ENCODE peak calls at places on chromosomes 12 and 14, in six cellular contexts. A is NCI-H1694 treated with DMSO at 0.1 percent for 48 hours, T is EL, F is fibroblast of villous mesenchyme, B is kidney tubule cell, U is Right ventricle myocardium superior. O is an unnamed sample.
A peak's percentile ranks its signal among the peaks of the same experiment; 100 is the strongest.

GRCh38 chr12:946656-947055 is 2.8 kb downstream of the RAD52 start:
- DNase-seq in F (peak; percentile 69), B (no peak), A (no peak), T (peak; percentile 8), U (no peak), O (no peak)

GRCh38 chr14:24670594-24670993 is 36.6 kb upstream of the GZMB start:
- DNase-seq in A (no peak), T (no peak), B (no peak), U (no peak), F (no peak), O (no peak)

GRCh38 chr14:39266589-39266870 is 32.8 kb downstream of the MIA2 start:
- DNase-seq in T (peak; percentile 61), F (peak; percentile 59), A (no peak), B (no peak), U (peak; percentile 76), O (no peak)

GRCh38 chr14:85817430-85817829 is 287.5 kb downstream of the FLRT2 start:
- DNase-seq in B (no peak), U (no peak), A (no peak), T (no peak), F (no peak), O (no peak)

GRCh38 chr12:27861428-27862167 is 81.6 kb upstream of the MANSC4 start:
- DNase-seq in A (no peak), U (peak; percentile 72), B (no peak), T (no peak), F (peak; percentile 72), O (no peak)

GRCh38 chr12:95998611-95999300 is 2.6 kb upstream of the HAL start:
- DNase-seq in F (peak; percentile 68), B (peak; percentile 63), U (no peak), T (peak; percentile 60), A (peak; percentile 46), O (peak; percentile 55)

GRCh38 chr12:19058235-19059021 is 71.1 kb upstream of the PLEKHA5 start:
- DNase-seq in U (no peak), F (no peak), T (no peak), A (no peak), B (no peak), O (no peak)

GRCh38 chr14:69685217-69685616 is 73.8 kb downstream of the SUSD6 start:
- DNase-seq in T (no peak), A (no peak), F (no peak), B (peak; percentile 93), U (no peak), O (no peak)

GRCh38 chr14:88599761-88600439 is 37.1 kb downstream of the ZC3H14 start:
- DNase-seq in T (no peak), F (no peak), A (no peak), B (no peak), U (no peak), O (no peak)

O was measured in erythroblast.